ENCODE peak calls at places on chromosomes 4 and X, in ten cellular contexts. N is upper lobe of left lung, A is transverse colon, S is breast epithelium, D is stomach, K is spleen, L is HCT116, R is suprapubic skin, T is Panc1, B is SK-N-SH. E is an unnamed sample.
A peak's percentile ranks its signal among the peaks of the same experiment; 100 is the strongest.

GRCh38 chr4:182206266-182206665 is 36.9 kb upstream of the TENM3 start:
- DNase-seq in L (no peak), B (no peak), K (no peak), T (no peak), A (no peak), R (no peak), N (no peak), S (no peak), D (no peak), E (no peak)

GRCh38 chr4:132792305-132792704 is 356.8 kb upstream of the PCDH10 start:
- DNase-seq in B (no peak), D (no peak), R (no peak), K (no peak), L (no peak), N (no peak), S (no peak), A (no peak), T (no peak), E (no peak)

GRCh38 chrX:1778817-1779216 is 164.0 kb downstream of the ASMT start:
- DNase-seq in N (no peak), B (no peak), R (no peak), A (no peak), L (peak; percentile 24), K (no peak), S (no peak), D (no peak), T (no peak), E (no peak)

GRCh38 chr4:5204781-5205180 is 153.5 kb downstream of the STK32B start:
- DNase-seq in B (no peak), A (no peak), K (no peak), R (no peak), D (no peak), N (no peak), L (no peak), S (no peak), T (no peak), E (no peak)

GRCh38 chrX:55813150-55813549 is 95.6 kb downstream of the RRAGB start:
- DNase-seq in A (no peak), D (no peak), R (no peak), L (no peak), K (no peak), T (no peak), B (no peak), S (no peak), N (peak; percentile 15), E (no peak)

GRCh38 chrX:106323357-106323756 is 155.3 kb downstream of the PWWP3B start:
- DNase-seq in B (no peak), N (peak; percentile 1), A (no peak), L (no peak), D (no peak), S (no peak), K (peak; percentile 61), T (no peak), R (no peak), E (no peak)

GRCh38 chrX:129041319-129041718 is 482.0 kb downstream of the SMARCA1 start:
- DNase-seq in L (no peak), D (no peak), R (no peak), K (no peak), T (no peak), N (no peak), S (no peak), B (no peak), A (no peak), E (no peak)

GRCh38 chrX:14777484-14777883 is 95.4 kb downstream of the FANCB start:
- DNase-seq in B (no peak), A (no peak), T (no peak), L (no peak), N (no peak), D (no peak), S (no peak), R (no peak), K (no peak), E (no peak)

GRCh38 chrX:111349934-111350333 is 62.1 kb downstream of the DCX start:
- DNase-seq in K (no peak), B (no peak), D (no peak), L (no peak), A (no peak), R (no peak), N (no peak), S (no peak), T (no peak), E (no peak)

GRCh38 chrX:111349098-111349497 is 62.9 kb downstream of the DCX start:
- DNase-seq in D (no peak), B (no peak), L (no peak), K (no peak), T (no peak), R (no peak), A (no peak), S (no peak), N (no peak), E (no peak)

GRCh38 chrX:111353810-111354209 is 58.2 kb downstream of the DCX start:
- DNase-seq in S (no peak), K (no peak), L (no peak), B (no peak), N (no peak), A (no peak), T (no peak), R (no peak), D (no peak), E (no peak)

GRCh38 chrX:111352424-111352823 is 59.6 kb downstream of the DCX start:
- DNase-seq in D (peak; percentile 57), T (no peak), N (no peak), R (no peak), B (peak; percentile 21), A (peak; percentile 32), K (no peak), L (no peak), S (no peak), E (peak; percentile 33)

GRCh38 chrX:111348363-111348927 is 63.5 kb downstream of the DCX start:
- DNase-seq in N (no peak), R (no peak), A (no peak), B (no peak), S (no peak), K (no peak), T (no peak), L (no peak), D (no peak), E (no peak)
- TF ChIP-seq POLR2AphosphoS5 in N (no peak), R (no peak), A (no peak), B (no peak), S (no peak), K (no peak), T (no peak), L (no peak), D (no peak), E (no peak)

GRCh38 chr4:129062580-129062979 is 30.8 kb downstream of the SCLT1 start:
- DNase-seq in D (no peak), T (no peak), B (no peak), S (no peak), N (no peak), K (no peak), L (no peak), A (no peak), R (no peak), E (no peak)

GRCh38 chr4:129064717-129065116 is 28.6 kb downstream of the SCLT1 start:
- DNase-seq in A (no peak), R (no peak), N (no peak), K (no peak), B (no peak), S (no peak), L (no peak), T (no peak), D (no peak), E (no peak)

GRCh38 chr4:129059028-129059427 is 34.3 kb downstream of the SCLT1 start:
- DNase-seq in D (no peak), A (no peak), R (no peak), L (no peak), N (no peak), T (no peak), K (no peak), S (no peak), B (no peak), E (no peak)

GRCh38 chr4:129063640-129064039 is 29.7 kb downstream of the SCLT1 start:
- DNase-seq in L (no peak), B (no peak), R (no peak), K (no peak), S (no peak), D (no peak), A (no peak), T (no peak), N (no peak), E (no peak)
- H3K9me3 ChIP-seq in L (peaks cover 13% of the 10 kb centered on the region), B (peaks cover 25% of the 10 kb centered on the region), R (peaks cover 55% of the 10 kb centered on the region), K (peaks cover 98% of the 10 kb centered on the region), S (peaks cover 67% of the 10 kb centered on the region), D (peaks cover 59% of the 10 kb centered on the region), A (peaks cover 41% of the 10 kb centered on the region), T (peaks cover 22% of the 10 kb centered on the region), N (peaks cover 55% of the 10 kb centered on the region), E (no peaks in the 10 kb centered on the region)

GRCh38 chrX:23945206-23945605 is 37.4 kb downstream of the CXorf58 start:
- DNase-seq in N (no peak), D (no peak), T (no peak), B (no peak), K (no peak), S (no peak), A (no peak), R (no peak), L (no peak), E (no peak)
- TF ChIP-seq POLR2AphosphoS5 in N (no peak), D (no peak), T (no peak), B (no peak), K (no peak), S (no peak), A (no peak), R (no peak), L (no peak), E (no peak)

DNA sequence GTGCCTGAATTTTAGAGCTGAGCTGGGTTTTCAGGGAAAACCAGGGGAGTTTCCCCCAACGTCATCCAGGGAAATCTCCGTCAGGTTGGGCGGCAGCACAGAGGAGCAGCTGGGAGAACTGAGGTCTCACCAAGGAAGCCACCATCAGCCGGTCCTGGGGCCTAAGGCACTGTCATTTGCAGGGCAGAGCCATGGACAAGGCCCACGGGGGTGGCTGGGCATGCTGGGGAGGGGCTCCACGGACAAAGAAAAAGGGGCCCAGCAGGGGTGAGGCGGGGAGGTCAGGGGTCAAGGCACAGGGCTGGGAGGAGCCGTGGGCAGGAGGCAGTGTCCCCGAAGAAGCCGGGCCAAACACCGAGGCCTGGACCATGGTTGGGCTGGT is 109.8 kb downstream of the HMX1 start:
- DNase-seq in A (no peak), L (no peak), S (peak; percentile 27), B (no peak), D (no peak), T (no peak), R (peak; percentile 47), K (peak; percentile 67), N (no peak), E (no peak)
- H3K9me3 ChIP-seq in A (no peaks in the 10 kb centered on the region), L (no peaks in the 10 kb centered on the region), S (no peaks in the 10 kb centered on the region), B (no peaks in the 10 kb centered on the region), D (no peaks in the 10 kb centered on the region), T (no peaks in the 10 kb centered on the region), R (no peaks in the 10 kb centered on the region), K (no peaks in the 10 kb centered on the region), N (no peaks in the 10 kb centered on the region), E (no peaks in the 10 kb centered on the region)